ENCODE peak calls at places on chromosomes 6 and 20, in ten cellular contexts. One of them, this sample, is unnamed.

GRCh38 chr6:49915035-49915434 is 48.7 kb upstream of the CRISP1 start:
- DNase-seq in HFFc6: no peak
- DNase-seq in stomach: no peak
- DNase-seq in uterus: no peak
- DNase-seq in adrenal gland: peak
- DNase-seq in fibroblast of the aortic adventitia: no peak
- DNase-seq in neural crest cell: no peak
- DNase-seq in HL-60: no peak
- DNase-seq in heart left ventricle: no peak
- DNase-seq in choroid plexus epithelial cell: no peak
- DNase-seq in this sample: no peak

GRCh38 chr6:38262041-38262440 is 377.7 kb downstream of the BTBD9 start:
- DNase-seq in heart left ventricle: no peak
- DNase-seq in fibroblast of the aortic adventitia: peak
- DNase-seq in uterus: no peak
- DNase-seq in HL-60: no peak
- DNase-seq in neural crest cell: no peak
- DNase-seq in stomach: no peak
- DNase-seq in adrenal gland: no peak
- DNase-seq in HFFc6: peak
- DNase-seq in choroid plexus epithelial cell: peak
- DNase-seq in this sample: peak

GRCh38 chr6:2799936-2800527 is 34.8 kb downstream of the WRNIP1 start:
- DNase-seq in adrenal gland: no peak
- DNase-seq in uterus: no peak
- DNase-seq in HFFc6: peak
- DNase-seq in stomach: no peak
- DNase-seq in heart left ventricle: no peak
- DNase-seq in fibroblast of the aortic adventitia: no peak
- DNase-seq in HL-60: no peak
- DNase-seq in neural crest cell: no peak
- DNase-seq in choroid plexus epithelial cell: no peak
- DNase-seq in this sample: no peak

GRCh38 chr6:37396571-37397185 is 36.3 kb upstream of the CMTR1 start:
- DNase-seq in uterus: no peak
- DNase-seq in HL-60: peak
- DNase-seq in stomach: no peak
- DNase-seq in choroid plexus epithelial cell: peak
- DNase-seq in neural crest cell: no peak
- DNase-seq in adrenal gland: no peak
- DNase-seq in HFFc6: peak
- DNase-seq in fibroblast of the aortic adventitia: peak
- DNase-seq in heart left ventricle: no peak
- DNase-seq in this sample: no peak

GRCh38 chr6:33814663-33814985 is 10.8 kb upstream of the MLN start:
- DNase-seq in neural crest cell: no peak
- DNase-seq in heart left ventricle: no peak
- DNase-seq in HFFc6: no peak
- DNase-seq in stomach: no peak
- DNase-seq in choroid plexus epithelial cell: no peak
- DNase-seq in HL-60: no peak
- DNase-seq in fibroblast of the aortic adventitia: no peak
- DNase-seq in uterus: no peak
- DNase-seq in adrenal gland: no peak
- DNase-seq in this sample: no peak

GRCh38 chr6:13250703-13251102 is 77.6 kb downstream of the TBC1D7 start:
- DNase-seq in uterus: no peak
- DNase-seq in HFFc6: no peak
- DNase-seq in choroid plexus epithelial cell: peak
- DNase-seq in fibroblast of the aortic adventitia: no peak
- DNase-seq in adrenal gland: no peak
- DNase-seq in stomach: no peak
- DNase-seq in HL-60: no peak
- DNase-seq in heart left ventricle: no peak
- DNase-seq in neural crest cell: no peak
- DNase-seq in this sample: no peak

GRCh38 chr20:57566399-57566798 is 5.5 kb downstream of the PCK1 start:
- DNase-seq in HFFc6: no peak
- DNase-seq in adrenal gland: no peak
- DNase-seq in uterus: no peak
- DNase-seq in heart left ventricle: no peak
- DNase-seq in fibroblast of the aortic adventitia: no peak
- DNase-seq in choroid plexus epithelial cell: no peak
- DNase-seq in neural crest cell: no peak
- DNase-seq in stomach: no peak
- DNase-seq in HL-60: no peak
- DNase-seq in this sample: no peak

GRCh38 chr6:139485742-139486475 is 111.5 kb upstream of the CITED2 start:
- DNase-seq in choroid plexus epithelial cell: no peak
- DNase-seq in adrenal gland: no peak
- DNase-seq in fibroblast of the aortic adventitia: no peak
- DNase-seq in stomach: no peak
- DNase-seq in neural crest cell: no peak
- DNase-seq in heart left ventricle: no peak
- DNase-seq in HFFc6: no peak
- DNase-seq in HL-60: no peak
- DNase-seq in uterus: no peak
- DNase-seq in this sample: no peak

GRCh38 chr6:39812853-39813533 is 20.8 kb downstream of the DAAM2 start:
- DNase-seq in HL-60: no peak
- DNase-seq in fibroblast of the aortic adventitia: peak
- DNase-seq in stomach: no peak
- DNase-seq in neural crest cell: no peak
- DNase-seq in HFFc6: peak
- DNase-seq in adrenal gland: no peak
- DNase-seq in choroid plexus epithelial cell: peak
- DNase-seq in heart left ventricle: no peak
- DNase-seq in uterus: peak
- DNase-seq in this sample: peak

GRCh38 chr6:118843685-118844390 is 50.1 kb upstream of the ASF1A start:
- DNase-seq in uterus: no peak
- DNase-seq in neural crest cell: no peak
- DNase-seq in HFFc6: no peak
- DNase-seq in heart left ventricle: no peak
- DNase-seq in adrenal gland: no peak
- DNase-seq in HL-60: no peak
- DNase-seq in choroid plexus epithelial cell: peak
- DNase-seq in stomach: no peak
- DNase-seq in fibroblast of the aortic adventitia: peak
- DNase-seq in this sample: no peak

GRCh38 chr6:112100561-112100960 is 13.2 kb downstream of the FAM229B start:
- DNase-seq in HFFc6: no peak
- DNase-seq in fibroblast of the aortic adventitia: no peak
- DNase-seq in stomach: no peak
- DNase-seq in choroid plexus epithelial cell: no peak
- DNase-seq in HL-60: no peak
- DNase-seq in adrenal gland: no peak
- DNase-seq in uterus: no peak
- DNase-seq in neural crest cell: no peak
- DNase-seq in heart left ventricle: no peak
- DNase-seq in this sample: no peak

GRCh38 chr6:156557269-156557885 is 219.8 kb upstream of the ARID1B start:
- DNase-seq in heart left ventricle: no peak
- DNase-seq in choroid plexus epithelial cell: peak
- DNase-seq in neural crest cell: no peak
- DNase-seq in HFFc6: peak
- DNase-seq in stomach: peak
- DNase-seq in HL-60: no peak
- DNase-seq in fibroblast of the aortic adventitia: peak
- DNase-seq in uterus: no peak
- DNase-seq in adrenal gland: no peak
- DNase-seq in this sample: no peak

GRCh38 chr6:301929-302705 is 9.8 kb downstream of the DUSP22 start:
- DNase-seq in stomach: no peak
- DNase-seq in uterus: no peak
- DNase-seq in neural crest cell: no peak
- DNase-seq in HFFc6: no peak
- DNase-seq in adrenal gland: no peak
- DNase-seq in heart left ventricle: no peak
- DNase-seq in fibroblast of the aortic adventitia: no peak
- DNase-seq in choroid plexus epithelial cell: no peak
- DNase-seq in HL-60: no peak
- DNase-seq in this sample: no peak

GRCh38 chr6:75493400-75494064 is at the start of gene FILIP1:
- DNase-seq in uterus: peak
- DNase-seq in choroid plexus epithelial cell: peak
- DNase-seq in heart left ventricle: peak
- DNase-seq in HL-60: no peak
- DNase-seq in neural crest cell: no peak
- DNase-seq in stomach: no peak
- DNase-seq in fibroblast of the aortic adventitia: peak
- DNase-seq in adrenal gland: peak
- DNase-seq in HFFc6: no peak
- DNase-seq in this sample: no peak

GRCh38 chr6:4289770-4290320 is 154.5 kb upstream of the ECI2 start:
- DNase-seq in adrenal gland: no peak
- DNase-seq in choroid plexus epithelial cell: no peak
- DNase-seq in heart left ventricle: no peak
- DNase-seq in HFFc6: no peak
- DNase-seq in HL-60: no peak
- DNase-seq in uterus: no peak
- DNase-seq in stomach: no peak
- DNase-seq in neural crest cell: no peak
- DNase-seq in fibroblast of the aortic adventitia: no peak
- DNase-seq in this sample: no peak

GRCh38 chr6:169940554-169941290 is 189.3 kb downstream of the ERMARD start:
- DNase-seq in fibroblast of the aortic adventitia: no peak
- DNase-seq in HL-60: no peak
- DNase-seq in HFFc6: no peak
- DNase-seq in stomach: no peak
- DNase-seq in neural crest cell: no peak
- DNase-seq in heart left ventricle: no peak
- DNase-seq in adrenal gland: no peak
- DNase-seq in uterus: peak
- DNase-seq in choroid plexus epithelial cell: no peak
- DNase-seq in this sample: no peak

GRCh38 chr20:38050691-38051090 is 17.1 kb downstream of the RPRD1B start:
- DNase-seq in uterus: no peak
- DNase-seq in HFFc6: no peak
- DNase-seq in HL-60: no peak
- DNase-seq in fibroblast of the aortic adventitia: peak
- DNase-seq in heart left ventricle: no peak
- DNase-seq in adrenal gland: no peak
- DNase-seq in stomach: no peak
- DNase-seq in choroid plexus epithelial cell: peak
- DNase-seq in neural crest cell: no peak
- DNase-seq in this sample: no peak

GRCh38 chr6:132734694-132735236 is 20.9 kb upstream of the VNN1 start:
- DNase-seq in choroid plexus epithelial cell: peak
- DNase-seq in HFFc6: peak
- DNase-seq in adrenal gland: no peak
- DNase-seq in neural crest cell: no peak
- DNase-seq in stomach: no peak
- DNase-seq in uterus: no peak
- DNase-seq in fibroblast of the aortic adventitia: peak
- DNase-seq in HL-60: peak
- DNase-seq in heart left ventricle: no peak
- DNase-seq in this sample: no peak
- TF ChIP-seq CTCF in choroid plexus epithelial cell: peak
- TF ChIP-seq CTCF in HFFc6: peak
- TF ChIP-seq CTCF in adrenal gland: no peak
- TF ChIP-seq CTCF in neural crest cell: no peak
- TF ChIP-seq CTCF in stomach: no peak
- TF ChIP-seq CTCF in uterus: no peak
- TF ChIP-seq CTCF in fibroblast of the aortic adventitia: peak
- TF ChIP-seq CTCF in HL-60: no peak
- TF ChIP-seq CTCF in heart left ventricle: peak
- TF ChIP-seq CTCF in this sample: peak

GRCh38 chr6:79672631-79673065 is 41.5 kb downstream of the SH3BGRL2 start:
- DNase-seq in adrenal gland: no peak
- DNase-seq in stomach: no peak
- DNase-seq in neural crest cell: no peak
- DNase-seq in HFFc6: no peak
- DNase-seq in fibroblast of the aortic adventitia: peak
- DNase-seq in choroid plexus epithelial cell: peak
- DNase-seq in heart left ventricle: no peak
- DNase-seq in uterus: no peak
- DNase-seq in HL-60: no peak
- DNase-seq in this sample: peak
- TF ChIP-seq CTCF in adrenal gland: peak
- TF ChIP-seq CTCF in stomach: peak
- TF ChIP-seq CTCF in neural crest cell: peak
- TF ChIP-seq CTCF in HFFc6: peak
- TF ChIP-seq CTCF in fibroblast of the aortic adventitia: peak
- TF ChIP-seq CTCF in choroid plexus epithelial cell: peak
- TF ChIP-seq CTCF in heart left ventricle: peak
- TF ChIP-seq CTCF in uterus: peak
- TF ChIP-seq CTCF in HL-60: no peak
- TF ChIP-seq CTCF in this sample: peak

GRCh38 chr6:8810325-8810724 is 375.0 kb upstream of the SLC35B3 start:
- DNase-seq in neural crest cell: no peak
- DNase-seq in heart left ventricle: no peak
- DNase-seq in stomach: no peak
- DNase-seq in HL-60: no peak
- DNase-seq in HFFc6: no peak
- DNase-seq in fibroblast of the aortic adventitia: no peak
- DNase-seq in adrenal gland: no peak
- DNase-seq in choroid plexus epithelial cell: no peak
- DNase-seq in uterus: no peak
- DNase-seq in this sample: no peak
- TF ChIP-seq CTCF in neural crest cell: no peak
- TF ChIP-seq CTCF in heart left ventricle: no peak
- TF ChIP-seq CTCF in stomach: no peak
- TF ChIP-seq CTCF in HL-60: no peak
- TF ChIP-seq CTCF in HFFc6: no peak
- TF ChIP-seq CTCF in fibroblast of the aortic adventitia: no peak
- TF ChIP-seq CTCF in adrenal gland: no peak
- TF ChIP-seq CTCF in choroid plexus epithelial cell: no peak
- TF ChIP-seq CTCF in uterus: no peak
- TF ChIP-seq CTCF in this sample: no peak

GRCh38 chr6:56370127-56370540 is 122.8 kb upstream of the COL21A1 start:
- DNase-seq in neural crest cell: no peak
- DNase-seq in choroid plexus epithelial cell: peak
- DNase-seq in adrenal gland: peak
- DNase-seq in stomach: peak
- DNase-seq in fibroblast of the aortic adventitia: peak
- DNase-seq in HL-60: no peak
- DNase-seq in HFFc6: peak
- DNase-seq in uterus: peak
- DNase-seq in heart left ventricle: peak
- DNase-seq in this sample: peak
- TF ChIP-seq CTCF in neural crest cell: peak
- TF ChIP-seq CTCF in choroid plexus epithelial cell: peak
- TF ChIP-seq CTCF in adrenal gland: peak
- TF ChIP-seq CTCF in stomach: peak
- TF ChIP-seq CTCF in fibroblast of the aortic adventitia: peak
- TF ChIP-seq CTCF in HL-60: no peak
- TF ChIP-seq CTCF in HFFc6: peak
- TF ChIP-seq CTCF in uterus: peak
- TF ChIP-seq CTCF in heart left ventricle: peak
- TF ChIP-seq CTCF in this sample: peak

This sample was measured in HFF-Myc.